ENCODE peak calls at places on chromosomes 5 and 9, in four cellular contexts. F is mesendoderm, C is H1, Y is neuronal stem cell. U is an unnamed sample.
A peak's percentile ranks its signal among the peaks of the same experiment; 100 is the strongest.

GRCh38 chr5:40991168-40991980 is 79.8 kb downstream of the MROH2B start:
- DNase-seq in F (no peak), C (no peak), Y (no peak), U (no peak)

GRCh38 chr9:35845824-35846771 is 17.1 kb downstream of the TMEM8B start:
- DNase-seq in F (peak; percentile 59), C (peak; percentile 81), Y (no peak), U (peak; percentile 74)

GRCh38 chr5:32859211-32859641 is 148.1 kb downstream of the NPR3 start:
- DNase-seq in F (no peak), C (no peak), Y (no peak), U (no peak)

GRCh38 chr9:90870646-90871326 is 69.2 kb downstream of the SYK start:
- DNase-seq in F (peak; percentile 22), C (no peak), Y (peak; percentile 20), U (no peak)

GRCh38 chr5:107855171-107855570 is 184.4 kb upstream of the EFNA5 start:
- DNase-seq in F (no peak), C (no peak), Y (no peak), U (no peak)

GRCh38 chr9:111828193-111828592 is 33.5 kb upstream of the SHOC1 start:
- DNase-seq in F (peak; percentile 8), C (no peak), Y (no peak), U (no peak)

GRCh38 chr9:97365634-97366033 is 46.3 kb upstream of the TDRD7 start:
- DNase-seq in F (no peak), C (no peak), Y (no peak), U (no peak)

GRCh38 chr5:175861337-175862130 is 9.8 kb upstream of the CPLX2 start:
- DNase-seq in F (no peak), C (no peak), Y (no peak), U (no peak)

GRCh38 chr9:97468658-97469448 is 32.6 kb upstream of the TMOD1 start:
- DNase-seq in F (peak; percentile 86), C (peak; percentile 79), Y (peak; percentile 61), U (peak; percentile 77)

GRCh38 chr9:108443741-108444140 is 412.0 kb downstream of the ACTL7B start:
- DNase-seq in F (no peak), C (no peak), Y (no peak), U (no peak)

GRCh38 chr5:6737043-6737941 is 24.1 kb downstream of the TENT4A start:
- DNase-seq in F (no peak), C (no peak), Y (no peak), U (no peak)

GRCh38 chr9:120982851-120983250 is 56.3 kb upstream of the TRAF1 start:
- DNase-seq in F (no peak), C (no peak), Y (no peak), U (no peak)

GRCh38 chr9:115209601-115210306 is 91.8 kb upstream of the TNC start:
- DNase-seq in F (peak; percentile 70), C (no peak), Y (no peak), U (no peak)
- H3K18ac ChIP-seq in F (peak overlapping the region; percentile 23), C (no peak overlapping the region), Y (no peak overlapping the region), U (no peak overlapping the region)

GRCh38 chr5:78627175-78627574 is 21.4 kb downstream of the LHFPL2 start:
- DNase-seq in F (peak; percentile 75), C (no peak), Y (no peak), U (no peak)
- H3K18ac ChIP-seq in F (no peak overlapping the region), C (no peak overlapping the region), Y (no peak overlapping the region), U (no peak overlapping the region)

DNA sequence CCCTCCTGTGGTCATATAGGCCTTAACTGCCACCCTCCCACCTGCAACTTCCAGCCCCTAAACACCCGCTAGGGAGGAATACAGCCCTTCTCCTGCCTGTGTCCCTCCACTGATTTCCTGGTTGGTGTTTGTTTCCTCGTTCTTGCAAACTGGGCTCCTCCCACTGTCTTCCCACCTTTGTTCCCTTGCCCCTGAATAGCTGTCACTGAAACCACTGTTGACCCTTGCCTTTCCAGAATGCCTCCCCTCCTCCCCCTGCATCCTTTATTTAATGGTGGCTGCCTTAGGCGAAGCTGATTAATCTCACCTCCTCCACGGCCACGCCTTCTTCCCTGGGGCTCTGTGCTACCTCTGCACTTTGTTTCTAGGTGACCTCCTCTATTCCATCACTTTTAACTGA is 626.7 kb downstream of the BNC2 start:
- DNase-seq in F (peak; percentile 65), C (no peak), Y (peak; percentile 71), U (peak; percentile 50)
- H3K18ac ChIP-seq in F (no peak overlapping the region), C (no peak overlapping the region), Y (no peak overlapping the region), U (no peak overlapping the region)

DNA sequence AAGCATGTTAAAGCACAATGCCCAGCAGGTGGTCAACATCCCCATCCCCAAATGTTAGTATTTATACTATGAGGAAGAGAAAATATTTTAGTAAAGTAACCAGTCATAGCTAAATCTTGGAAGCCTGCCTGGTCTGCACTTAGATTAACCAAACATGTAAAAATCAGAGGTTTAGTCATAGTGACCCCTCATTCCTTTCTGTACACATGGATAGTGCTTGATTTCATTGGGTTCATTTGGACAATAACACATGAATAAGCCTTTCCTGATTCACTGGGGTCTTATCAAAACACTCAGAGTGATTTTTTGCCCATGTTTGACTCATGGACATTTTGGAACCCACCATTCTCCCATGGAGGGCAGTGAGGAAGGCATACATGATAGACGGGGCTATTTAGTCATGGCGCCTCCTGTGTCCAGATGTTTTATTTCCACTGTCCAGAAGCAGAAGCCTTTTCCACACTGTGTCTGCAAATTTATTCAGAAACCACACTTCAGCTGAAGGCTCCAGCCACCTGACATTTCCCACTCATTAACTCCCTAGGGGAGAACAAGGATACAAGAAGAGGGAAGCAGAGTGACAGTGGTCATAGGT is 32.5 kb downstream of the OR1J1 start:
- DNase-seq in F (no peak), C (no peak), Y (no peak), U (no peak)
- H3K18ac ChIP-seq in F (no peak overlapping the region), C (no peak overlapping the region), Y (no peak overlapping the region), U (no peak overlapping the region)

GRCh38 chr5:101977729-101978345 is 318.2 kb downstream of the SLCO4C1 start:
- DNase-seq in F (peak; percentile 71), C (no peak), Y (peak; percentile 56), U (no peak)

GRCh38 chr5:101976933-101977332 is 319.2 kb downstream of the SLCO4C1 start:
- DNase-seq in F (no peak), C (no peak), Y (no peak), U (no peak)
- H3K18ac ChIP-seq in F (no peak overlapping the region), C (no peak overlapping the region), Y (no peak overlapping the region), U (no peak overlapping the region)

DNA sequence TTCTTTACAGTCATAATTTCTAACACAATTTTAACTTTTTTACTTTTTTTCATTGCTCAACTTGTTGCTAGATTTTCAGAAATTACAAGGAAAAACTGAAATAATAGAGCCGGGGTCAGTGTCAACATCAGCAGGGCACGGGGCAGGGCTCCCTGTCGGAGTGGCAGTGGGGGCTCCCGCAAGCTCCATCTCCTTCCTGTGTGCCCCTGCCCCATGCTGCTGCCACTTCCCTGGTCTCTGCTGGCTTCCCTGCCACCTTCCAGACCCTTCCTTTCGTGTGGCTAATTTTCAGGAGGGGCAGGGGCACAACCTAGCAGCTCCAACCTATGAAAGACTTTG is 1.0 kb upstream of the EXOC3 start:
- DNase-seq in F (no peak), C (no peak), Y (no peak), U (peak; percentile 20)
- H3K18ac ChIP-seq in F (no peak overlapping the region), C (no peak overlapping the region), Y (no peak overlapping the region), U (no peak overlapping the region)

GRCh38 chr9:128128836-128129590 is 1.5 kb upstream of the PTGES2 start:
- DNase-seq in F (no peak), C (no peak), Y (no peak), U (no peak)
- H3K18ac ChIP-seq in F (no peak overlapping the region), C (peak overlapping the region; percentile 41), Y (peak overlapping the region; percentile 99), U (no peak overlapping the region)

GRCh38 chr9:122370303-122370702 is 521 bp upstream of the PTGS1 start:
- DNase-seq in F (no peak), C (no peak), Y (no peak), U (no peak)
- H3K18ac ChIP-seq in F (no peak overlapping the region), C (no peak overlapping the region), Y (no peak overlapping the region), U (no peak overlapping the region)

DNA sequence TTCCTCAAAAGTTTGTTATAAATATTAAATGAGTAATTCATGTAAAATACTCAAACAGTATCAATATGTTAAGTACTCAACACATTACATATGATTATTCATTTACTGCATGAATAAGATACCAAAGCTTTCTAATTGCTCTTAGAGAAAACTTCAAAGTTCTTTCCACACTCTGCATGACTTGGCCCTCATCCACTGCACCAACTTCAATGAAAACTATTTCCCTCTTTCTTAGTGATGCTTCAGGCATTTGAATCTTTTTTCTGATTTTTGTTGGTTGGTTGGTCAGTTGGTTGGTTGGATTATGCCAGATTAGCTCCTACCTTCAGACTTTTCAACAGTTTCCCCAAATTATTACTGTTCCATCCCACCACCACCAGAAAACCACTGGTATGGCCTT is 314.7 kb upstream of the RGMB start:
- DNase-seq in F (no peak), C (no peak), Y (no peak), U (no peak)
- H3K18ac ChIP-seq in F (no peak overlapping the region), C (no peak overlapping the region), Y (no peak overlapping the region), U (no peak overlapping the region)

DNA sequence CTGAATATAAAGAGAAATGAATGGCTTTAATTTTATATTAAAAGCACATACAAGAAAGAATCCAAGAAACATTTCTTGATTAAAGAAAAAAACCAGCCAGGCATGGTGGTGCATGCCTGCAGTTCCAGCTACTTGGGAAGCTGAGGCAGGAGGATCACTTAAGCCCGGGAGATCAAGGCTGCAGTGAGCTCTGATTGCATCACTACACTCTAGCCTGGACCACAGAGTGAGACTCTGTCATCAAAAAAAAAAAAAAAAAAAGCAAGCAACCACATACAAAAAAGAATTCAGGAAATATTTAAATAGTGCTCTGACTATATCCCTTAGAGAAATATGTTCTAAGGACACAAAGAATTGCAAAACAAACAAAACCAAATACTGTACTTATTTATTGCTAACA is 2.5 kb upstream of the PLAC8L1 start:
- DNase-seq in F (no peak), C (no peak), Y (no peak), U (no peak)
- H3K18ac ChIP-seq in F (no peak overlapping the region), C (no peak overlapping the region), Y (no peak overlapping the region), U (no peak overlapping the region)